ENCODE peak calls at places on chromosomes 16 and 17, in five cellular contexts. One of them, this sample, is unnamed.

GRCh38 chr17:80159984-80160383 is 9.8 kb upstream of the CARD14 start:
- DNase-seq in retina: no peak
- DNase-seq in astrocyte of the spinal cord: no peak
- DNase-seq in CD8-positive, alpha-beta memory T cell: no peak
- DNase-seq in cardiac muscle cell: no peak
- DNase-seq in this sample: no peak

GRCh38 chr17:42325026-42325425 is 36.7 kb downstream of the STAT5A start:
- DNase-seq in retina: no peak
- DNase-seq in astrocyte of the spinal cord: peak
- DNase-seq in CD8-positive, alpha-beta memory T cell: no peak
- DNase-seq in cardiac muscle cell: no peak
- DNase-seq in this sample: no peak

GRCh38 chr16:72098936-72099335 is 5.3 kb downstream of the DHX38 start:
- DNase-seq in retina: peak
- DNase-seq in astrocyte of the spinal cord: no peak
- DNase-seq in CD8-positive, alpha-beta memory T cell: no peak
- DNase-seq in cardiac muscle cell: no peak
- DNase-seq in this sample: no peak

GRCh38 chr16:87931504-87931903 is 4.8 kb downstream of the CA5A start:
- DNase-seq in retina: peak
- DNase-seq in astrocyte of the spinal cord: peak
- DNase-seq in CD8-positive, alpha-beta memory T cell: no peak
- DNase-seq in cardiac muscle cell: no peak
- DNase-seq in this sample: no peak

GRCh38 chr16:57091200-57091989 is 988 bp upstream of the CPNE2 start:
- DNase-seq in retina: peak
- DNase-seq in astrocyte of the spinal cord: peak
- DNase-seq in CD8-positive, alpha-beta memory T cell: no peak
- DNase-seq in cardiac muscle cell: peak
- DNase-seq in this sample: no peak

GRCh38 chr16:54447606-54448440 is 161.2 kb upstream of the IRX3 start:
- DNase-seq in retina: no peak
- DNase-seq in astrocyte of the spinal cord: peak
- DNase-seq in CD8-positive, alpha-beta memory T cell: no peak
- DNase-seq in cardiac muscle cell: no peak
- DNase-seq in this sample: no peak

GRCh38 chr16:67936876-67937605 is 391 bp upstream of the PSMB10 start:
- DNase-seq in retina: no peak
- DNase-seq in astrocyte of the spinal cord: no peak
- DNase-seq in CD8-positive, alpha-beta memory T cell: peak
- DNase-seq in cardiac muscle cell: no peak
- DNase-seq in this sample: peak

GRCh38 chr17:32755045-32755805 is 121.7 kb downstream of the MYO1D start:
- DNase-seq in retina: peak
- DNase-seq in astrocyte of the spinal cord: peak
- DNase-seq in CD8-positive, alpha-beta memory T cell: no peak
- DNase-seq in cardiac muscle cell: peak
- DNase-seq in this sample: no peak

GRCh38 chr16:10107081-10107480 is 75.1 kb downstream of the GRIN2A start:
- DNase-seq in retina: no peak
- DNase-seq in astrocyte of the spinal cord: no peak
- DNase-seq in CD8-positive, alpha-beta memory T cell: no peak
- DNase-seq in cardiac muscle cell: no peak
- DNase-seq in this sample: no peak

GRCh38 chr16:81486555-81487061 is 42.0 kb downstream of the CMIP start:
- DNase-seq in retina: no peak
- DNase-seq in astrocyte of the spinal cord: peak
- DNase-seq in CD8-positive, alpha-beta memory T cell: no peak
- DNase-seq in cardiac muscle cell: no peak
- DNase-seq in this sample: no peak

GRCh38 chr17:33234930-33235685 is 58.0 kb downstream of the ASIC2 start:
- DNase-seq in retina: peak
- DNase-seq in astrocyte of the spinal cord: peak
- DNase-seq in CD8-positive, alpha-beta memory T cell: no peak
- DNase-seq in cardiac muscle cell: no peak
- DNase-seq in this sample: peak

GRCh38 chr16:3235856-3236669 is 1.1 kb upstream of the ZNF200 start:
- DNase-seq in retina: peak
- DNase-seq in astrocyte of the spinal cord: no peak
- DNase-seq in CD8-positive, alpha-beta memory T cell: peak
- DNase-seq in cardiac muscle cell: peak
- DNase-seq in this sample: peak

GRCh38 chr16:17529982-17530760 is 59.4 kb upstream of the XYLT1 start:
- DNase-seq in retina: no peak
- DNase-seq in astrocyte of the spinal cord: no peak
- DNase-seq in CD8-positive, alpha-beta memory T cell: peak
- DNase-seq in cardiac muscle cell: no peak
- DNase-seq in this sample: no peak

GRCh38 chr16:82183004-82183397 is 13.0 kb upstream of the MPHOSPH6 start:
- DNase-seq in retina: no peak
- DNase-seq in astrocyte of the spinal cord: no peak
- DNase-seq in CD8-positive, alpha-beta memory T cell: no peak
- DNase-seq in cardiac muscle cell: no peak
- DNase-seq in this sample: no peak

GRCh38 chr16:10170016-10170415 is 12.2 kb downstream of the GRIN2A start:
- DNase-seq in retina: no peak
- DNase-seq in astrocyte of the spinal cord: peak
- DNase-seq in CD8-positive, alpha-beta memory T cell: no peak
- DNase-seq in cardiac muscle cell: no peak
- DNase-seq in this sample: no peak

GRCh38 chr17:82008258-82008940 is 14.3 kb downstream of the CENPX start:
- DNase-seq in retina: peak
- DNase-seq in astrocyte of the spinal cord: no peak
- DNase-seq in CD8-positive, alpha-beta memory T cell: no peak
- DNase-seq in cardiac muscle cell: no peak
- DNase-seq in this sample: no peak

GRCh38 chr16:75471723-75472634 is 7.5 kb upstream of the TMEM170A start:
- DNase-seq in retina: peak
- DNase-seq in astrocyte of the spinal cord: peak
- DNase-seq in CD8-positive, alpha-beta memory T cell: peak
- DNase-seq in cardiac muscle cell: peak
- DNase-seq in this sample: no peak

GRCh38 chr17:65173284-65173793 is 36.2 kb downstream of the RGS9 start:
- DNase-seq in retina: peak
- DNase-seq in astrocyte of the spinal cord: peak
- DNase-seq in CD8-positive, alpha-beta memory T cell: peak
- DNase-seq in cardiac muscle cell: peak
- DNase-seq in this sample: peak

GRCh38 chr16:57667526-57668258 is 414 bp upstream of the ADGRG3 start:
- DNase-seq in retina: no peak
- DNase-seq in astrocyte of the spinal cord: peak
- DNase-seq in CD8-positive, alpha-beta memory T cell: no peak
- DNase-seq in cardiac muscle cell: no peak
- DNase-seq in this sample: no peak

GRCh38 chr16:3922241-3922640 is 41.7 kb upstream of the CREBBP start:
- DNase-seq in retina: no peak
- DNase-seq in astrocyte of the spinal cord: no peak
- DNase-seq in CD8-positive, alpha-beta memory T cell: no peak
- DNase-seq in cardiac muscle cell: no peak
- DNase-seq in this sample: no peak

GRCh38 chr16:9627427-9627826 is 536.0 kb downstream of the HAPSTR1 start:
- DNase-seq in retina: no peak
- DNase-seq in astrocyte of the spinal cord: no peak
- DNase-seq in CD8-positive, alpha-beta memory T cell: no peak
- DNase-seq in cardiac muscle cell: no peak
- DNase-seq in this sample: no peak

GRCh38 chr17:37506678-37507077 is 17.0 kb downstream of the DUSP14 start:
- DNase-seq in retina: no peak
- DNase-seq in astrocyte of the spinal cord: no peak
- DNase-seq in CD8-positive, alpha-beta memory T cell: no peak
- DNase-seq in cardiac muscle cell: peak
- DNase-seq in this sample: no peak

This sample was measured in activated T-helper 9 cell treated with anti-CD3 and anti-CD28 coated beads, Interleukin-2, amount 50 U/mL, for 16 hours.